ENCODE peak calls at places on chromosomes 7 and 10, in six cellular contexts. Z is GM23248, T is HFFc6, K is ureter, B is astrocyte of the spinal cord, L is Calu3. N is an unnamed sample.

GRCh38 chr10:89954787-89955566 is 253.6 kb downstream of the KIF20B start:
- DNase-seq in K (no peak), L (no peak), T (no peak), Z (peak; percentile 15), B (peak; percentile 18), N (no peak)

GRCh38 chr10:63515002-63515763 is 6.0 kb upstream of the REEP3 start:
- DNase-seq in T (peak; percentile 69), K (no peak), Z (peak; percentile 50), B (peak; percentile 66), L (no peak), N (peak; percentile 66)

GRCh38 chr7:24708244-24708643 is 49.0 kb downstream of the GSDME start:
- DNase-seq in Z (no peak), L (no peak), B (peak; percentile 6), K (peak; percentile 19), T (no peak), N (no peak)

GRCh38 chr10:111107023-111107422 is 30.2 kb downstream of the ADRA2A start:
- DNase-seq in T (no peak), B (no peak), K (no peak), Z (no peak), L (no peak), N (no peak)

GRCh38 chr7:50739744-50740455 is 42.8 kb downstream of the GRB10 start:
- DNase-seq in Z (peak; percentile 38), T (no peak), B (no peak), L (no peak), K (no peak), N (no peak)

GRCh38 chr10:311901-312665 is 176.8 kb downstream of the ZMYND11 start:
- DNase-seq in T (no peak), K (no peak), Z (no peak), L (no peak), B (no peak), N (no peak)

GRCh38 chr7:7751243-7752092 is 33.1 kb upstream of the RPA3 start:
- DNase-seq in K (no peak), L (no peak), B (no peak), Z (no peak), T (no peak), N (no peak)

GRCh38 chr7:7761974-7762769 is 43.8 kb upstream of the RPA3 start:
- DNase-seq in K (no peak), L (no peak), B (peak; percentile 58), T (peak; percentile 26), Z (peak; percentile 63), N (no peak)

GRCh38 chr10:43236176-43236850 is 30.6 kb downstream of the RASGEF1A start:
- DNase-seq in T (no peak), L (no peak), Z (no peak), B (no peak), K (peak; percentile 12), N (no peak)

GRCh38 chr7:25877802-25878789 is 273.9 kb upstream of the NFE2L3 start:
- DNase-seq in T (no peak), B (no peak), K (no peak), L (no peak), Z (no peak), N (peak; percentile 38)

GRCh38 chr10:103769176-103769575 is 86.2 kb downstream of the SH3PXD2A start:
- DNase-seq in K (no peak), Z (no peak), T (no peak), L (no peak), B (no peak), N (peak; percentile 27)

GRCh38 chr7:22333680-22334141 is 23.2 kb downstream of the RAPGEF5 start:
- DNase-seq in L (peak; percentile 60), B (no peak), Z (no peak), T (no peak), K (no peak), N (no peak)

GRCh38 chr7:26365077-26365896 is 73.6 kb downstream of the SNX10 start:
- DNase-seq in B (peak; percentile 81), K (peak; percentile 63), Z (peak; percentile 79), T (peak; percentile 71), L (peak; percentile 73), N (peak; percentile 94)

GRCh38 chr10:6473901-6474370 is 106.1 kb downstream of the PRKCQ start:
- DNase-seq in B (peak; percentile 5), Z (peak; percentile 14), T (no peak), L (no peak), K (no peak), N (peak; percentile 82)

GRCh38 chr10:62818426-62819011 is 2.4 kb upstream of the EGR2 start:
- DNase-seq in B (no peak), T (no peak), L (peak; percentile 73), K (peak; percentile 44), Z (peak; percentile 51), N (peak; percentile 35)

GRCh38 chr10:3757638-3758490 is 27.1 kb downstream of the KLF6 start:
- DNase-seq in T (no peak), L (no peak), B (no peak), K (no peak), Z (peak; percentile 35), N (no peak)

GRCh38 chr7:128889121-128889520 is 21.4 kb downstream of the KCP start:
- DNase-seq in L (no peak), K (no peak), Z (peak; percentile 38), B (no peak), T (no peak), N (no peak)

GRCh38 chr10:72334196-72334831 is 20.4 kb downstream of the DNAJB12 start:
- DNase-seq in Z (no peak), K (no peak), T (no peak), L (no peak), B (peak; percentile 95), N (no peak)

GRCh38 chr10:77405771-77406241 is 231.8 kb downstream of the KCNMA1 start:
- DNase-seq in L (peak; percentile 91), B (peak; percentile 70), Z (peak; percentile 85), T (peak; percentile 77), K (peak; percentile 77), N (peak; percentile 80)

GRCh38 chr7:154693646-154694045 is 309.3 kb downstream of the PAXIP1 start:
- DNase-seq in K (no peak), L (no peak), Z (no peak), B (no peak), T (no peak), N (no peak)

GRCh38 chr10:112122827-112123226 is 60.7 kb downstream of the GPAM start:
- DNase-seq in Z (peak; percentile 29), B (no peak), K (no peak), L (no peak), T (no peak), N (no peak)

GRCh38 chr7:45451636-45452035 is 122.5 kb upstream of the ADCY1 start:
- DNase-seq in L (no peak), Z (peak; percentile 25), K (no peak), T (peak; percentile 7), B (peak; percentile 38), N (no peak)

GRCh38 chr10:69845574-69846251 is 44.0 kb downstream of the COL13A1 start:
- DNase-seq in L (peak; percentile 37), B (peak; percentile 57), K (peak; percentile 70), T (peak; percentile 72), Z (peak; percentile 39), N (no peak)

GRCh38 chr10:11225935-11226334 is 208.3 kb downstream of the CELF2 start:
- DNase-seq in L (no peak), K (no peak), Z (no peak), B (no peak), T (no peak), N (peak; percentile 86)

GRCh38 chr7:12296051-12296570 is 85.0 kb downstream of the TMEM106B start:
- DNase-seq in L (no peak), Z (no peak), K (no peak), B (no peak), T (no peak), N (no peak)

GRCh38 chr7:132138817-132139216 is 437.5 kb downstream of the PLXNA4 start:
- DNase-seq in T (no peak), Z (peak; percentile 36), B (peak; percentile 34), K (no peak), L (peak; percentile 16), N (no peak)

GRCh38 chr10:30825495-30825894 is 195.9 kb upstream of the LYZL2 start:
- DNase-seq in L (no peak), T (no peak), K (no peak), Z (peak; percentile 24), B (no peak), N (no peak)

GRCh38 chr7:133910761-133911160 is 216.4 kb upstream of the LRGUK start:
- DNase-seq in T (no peak), B (no peak), Z (no peak), K (no peak), L (no peak), N (no peak)

N was measured in NB4.